ENCODE peak calls at places on chromosome 19, in nine cellular contexts. One of them, this sample, is unnamed.

GRCh38 chr19:33271246-33272021 is 30.9 kb downstream of the CEBPA start:
- DNase-seq in epithelial cell of esophagus: no peak
- DNase-seq in H9: no peak
- DNase-seq in stimulated activated CD4-positive, alpha-beta T cell treated with anti-CD3 and anti-CD28 coated beads, Interleukin-2, amount 100 ng/mL, for 48 hours: no peak
- DNase-seq in NCI-H1417 treated with DMSO at 0.1 percent for 48 hours: no peak
- DNase-seq in KG1: no peak
- DNase-seq in SK-MEL-5: no peak
- DNase-seq in nephron progenitor cell: no peak
- DNase-seq in activated T-helper 1 cell treated with Interleukin-2 at 50 U/mL for 16 hours: no peak
- DNase-seq in this sample: no peak

GRCh38 chr19:18439025-18439909 is 1.3 kb upstream of the ISYNA1 start:
- DNase-seq in H9: no peak
- DNase-seq in stimulated activated CD4-positive, alpha-beta T cell treated with anti-CD3 and anti-CD28 coated beads, Interleukin-2, amount 100 ng/mL, for 48 hours: no peak
- DNase-seq in SK-MEL-5: no peak
- DNase-seq in nephron progenitor cell: no peak
- DNase-seq in KG1: no peak
- DNase-seq in epithelial cell of esophagus: peak; percentile 80
- DNase-seq in NCI-H1417 treated with DMSO at 0.1 percent for 48 hours: no peak
- DNase-seq in activated T-helper 1 cell treated with Interleukin-2 at 50 U/mL for 16 hours: no peak
- DNase-seq in this sample: peak; percentile 74

GRCh38 chr19:33717878-33718277 is 78.8 kb upstream of the KCTD15 start:
- DNase-seq in activated T-helper 1 cell treated with Interleukin-2 at 50 U/mL for 16 hours: no peak
- DNase-seq in stimulated activated CD4-positive, alpha-beta T cell treated with anti-CD3 and anti-CD28 coated beads, Interleukin-2, amount 100 ng/mL, for 48 hours: no peak
- DNase-seq in nephron progenitor cell: no peak
- DNase-seq in epithelial cell of esophagus: no peak
- DNase-seq in NCI-H1417 treated with DMSO at 0.1 percent for 48 hours: no peak
- DNase-seq in KG1: no peak
- DNase-seq in H9: no peak
- DNase-seq in SK-MEL-5: no peak
- DNase-seq in this sample: no peak

GRCh38 chr19:13143135-13143534 is 7.0 kb downstream of the STX10 start:
- DNase-seq in epithelial cell of esophagus: no peak
- DNase-seq in KG1: no peak
- DNase-seq in NCI-H1417 treated with DMSO at 0.1 percent for 48 hours: no peak
- DNase-seq in activated T-helper 1 cell treated with Interleukin-2 at 50 U/mL for 16 hours: no peak
- DNase-seq in H9: no peak
- DNase-seq in stimulated activated CD4-positive, alpha-beta T cell treated with anti-CD3 and anti-CD28 coated beads, Interleukin-2, amount 100 ng/mL, for 48 hours: no peak
- DNase-seq in SK-MEL-5: no peak
- DNase-seq in nephron progenitor cell: no peak
- DNase-seq in this sample: no peak

GRCh38 chr19:28468701-28469459 is 744.1 kb downstream of the UQCRFS1 start:
- DNase-seq in H9: peak; percentile 73
- DNase-seq in nephron progenitor cell: peak; percentile 40
- DNase-seq in NCI-H1417 treated with DMSO at 0.1 percent for 48 hours: no peak
- DNase-seq in KG1: no peak
- DNase-seq in activated T-helper 1 cell treated with Interleukin-2 at 50 U/mL for 16 hours: no peak
- DNase-seq in stimulated activated CD4-positive, alpha-beta T cell treated with anti-CD3 and anti-CD28 coated beads, Interleukin-2, amount 100 ng/mL, for 48 hours: no peak
- DNase-seq in SK-MEL-5: peak; percentile 15
- DNase-seq in epithelial cell of esophagus: peak; percentile 4
- DNase-seq in this sample: peak; percentile 47

GRCh38 chr19:42360787-42361544 is 29.1 kb downstream of the CNFN start:
- DNase-seq in nephron progenitor cell: peak; percentile 29
- DNase-seq in KG1: no peak
- DNase-seq in activated T-helper 1 cell treated with Interleukin-2 at 50 U/mL for 16 hours: no peak
- DNase-seq in H9: peak; percentile 85
- DNase-seq in NCI-H1417 treated with DMSO at 0.1 percent for 48 hours: no peak
- DNase-seq in SK-MEL-5: no peak
- DNase-seq in stimulated activated CD4-positive, alpha-beta T cell treated with anti-CD3 and anti-CD28 coated beads, Interleukin-2, amount 100 ng/mL, for 48 hours: no peak
- DNase-seq in epithelial cell of esophagus: no peak
- DNase-seq in this sample: no peak

GRCh38 chr19:46945668-46946067 is 74.0 kb upstream of the NPAS1 start:
- DNase-seq in nephron progenitor cell: no peak
- DNase-seq in NCI-H1417 treated with DMSO at 0.1 percent for 48 hours: no peak
- DNase-seq in stimulated activated CD4-positive, alpha-beta T cell treated with anti-CD3 and anti-CD28 coated beads, Interleukin-2, amount 100 ng/mL, for 48 hours: no peak
- DNase-seq in activated T-helper 1 cell treated with Interleukin-2 at 50 U/mL for 16 hours: no peak
- DNase-seq in epithelial cell of esophagus: no peak
- DNase-seq in SK-MEL-5: no peak
- DNase-seq in H9: no peak
- DNase-seq in KG1: no peak
- DNase-seq in this sample: no peak

GRCh38 chr19:16078759-16079707 is 2.7 kb downstream of the TPM4 start:
- DNase-seq in activated T-helper 1 cell treated with Interleukin-2 at 50 U/mL for 16 hours: peak; percentile 45
- DNase-seq in H9: no peak
- DNase-seq in NCI-H1417 treated with DMSO at 0.1 percent for 48 hours: no peak
- DNase-seq in epithelial cell of esophagus: peak; percentile 94
- DNase-seq in nephron progenitor cell: no peak
- DNase-seq in stimulated activated CD4-positive, alpha-beta T cell treated with anti-CD3 and anti-CD28 coated beads, Interleukin-2, amount 100 ng/mL, for 48 hours: peak; percentile 50
- DNase-seq in KG1: peak; percentile 81
- DNase-seq in SK-MEL-5: peak; percentile 92
- DNase-seq in this sample: peak; percentile 58

GRCh38 chr19:3665681-3666544 is 34.4 kb downstream of the PIP5K1C start:
- DNase-seq in stimulated activated CD4-positive, alpha-beta T cell treated with anti-CD3 and anti-CD28 coated beads, Interleukin-2, amount 100 ng/mL, for 48 hours: peak; percentile 73
- DNase-seq in KG1: peak; percentile 3
- DNase-seq in SK-MEL-5: peak; percentile 21
- DNase-seq in nephron progenitor cell: peak; percentile 87
- DNase-seq in activated T-helper 1 cell treated with Interleukin-2 at 50 U/mL for 16 hours: peak; percentile 63
- DNase-seq in H9: peak; percentile 70
- DNase-seq in NCI-H1417 treated with DMSO at 0.1 percent for 48 hours: no peak
- DNase-seq in epithelial cell of esophagus: peak; percentile 30
- DNase-seq in this sample: peak; percentile 48

GRCh38 chr19:51477343-51477742 is 996 bp upstream of the CEACAM18 start:
- DNase-seq in KG1: no peak
- DNase-seq in stimulated activated CD4-positive, alpha-beta T cell treated with anti-CD3 and anti-CD28 coated beads, Interleukin-2, amount 100 ng/mL, for 48 hours: no peak
- DNase-seq in nephron progenitor cell: no peak
- DNase-seq in epithelial cell of esophagus: no peak
- DNase-seq in NCI-H1417 treated with DMSO at 0.1 percent for 48 hours: no peak
- DNase-seq in SK-MEL-5: no peak
- DNase-seq in activated T-helper 1 cell treated with Interleukin-2 at 50 U/mL for 16 hours: no peak
- DNase-seq in H9: no peak
- DNase-seq in this sample: no peak

GRCh38 chr19:16608290-16608704 is 19.7 kb downstream of the MED26 start:
- DNase-seq in nephron progenitor cell: no peak
- DNase-seq in stimulated activated CD4-positive, alpha-beta T cell treated with anti-CD3 and anti-CD28 coated beads, Interleukin-2, amount 100 ng/mL, for 48 hours: no peak
- DNase-seq in SK-MEL-5: no peak
- DNase-seq in H9: no peak
- DNase-seq in KG1: no peak
- DNase-seq in epithelial cell of esophagus: peak; percentile 66
- DNase-seq in NCI-H1417 treated with DMSO at 0.1 percent for 48 hours: no peak
- DNase-seq in activated T-helper 1 cell treated with Interleukin-2 at 50 U/mL for 16 hours: no peak
- DNase-seq in this sample: peak; percentile 61

GRCh38 chr19:4327877-4328242 is 10.8 kb downstream of the STAP2 start:
- DNase-seq in SK-MEL-5: no peak
- DNase-seq in NCI-H1417 treated with DMSO at 0.1 percent for 48 hours: no peak
- DNase-seq in nephron progenitor cell: no peak
- DNase-seq in activated T-helper 1 cell treated with Interleukin-2 at 50 U/mL for 16 hours: no peak
- DNase-seq in KG1: no peak
- DNase-seq in H9: no peak
- DNase-seq in epithelial cell of esophagus: no peak
- DNase-seq in stimulated activated CD4-positive, alpha-beta T cell treated with anti-CD3 and anti-CD28 coated beads, Interleukin-2, amount 100 ng/mL, for 48 hours: no peak
- DNase-seq in this sample: no peak

GRCh38 chr19:47072323-47072722 is 23.9 kb upstream of the TMEM160 start:
- DNase-seq in activated T-helper 1 cell treated with Interleukin-2 at 50 U/mL for 16 hours: no peak
- DNase-seq in H9: no peak
- DNase-seq in KG1: no peak
- DNase-seq in epithelial cell of esophagus: no peak
- DNase-seq in NCI-H1417 treated with DMSO at 0.1 percent for 48 hours: no peak
- DNase-seq in stimulated activated CD4-positive, alpha-beta T cell treated with anti-CD3 and anti-CD28 coated beads, Interleukin-2, amount 100 ng/mL, for 48 hours: no peak
- DNase-seq in SK-MEL-5: no peak
- DNase-seq in nephron progenitor cell: no peak
- DNase-seq in this sample: no peak

GRCh38 chr19:3607398-3608078 is 863 bp upstream of the TBXA2R start:
- DNase-seq in NCI-H1417 treated with DMSO at 0.1 percent for 48 hours: no peak
- DNase-seq in KG1: no peak
- DNase-seq in activated T-helper 1 cell treated with Interleukin-2 at 50 U/mL for 16 hours: no peak
- DNase-seq in H9: peak; percentile 86
- DNase-seq in SK-MEL-5: no peak
- DNase-seq in stimulated activated CD4-positive, alpha-beta T cell treated with anti-CD3 and anti-CD28 coated beads, Interleukin-2, amount 100 ng/mL, for 48 hours: no peak
- DNase-seq in nephron progenitor cell: no peak
- DNase-seq in epithelial cell of esophagus: no peak
- DNase-seq in this sample: no peak

GRCh38 chr19:50607874-50608785 is 31.6 kb downstream of the SYT3 start:
- DNase-seq in stimulated activated CD4-positive, alpha-beta T cell treated with anti-CD3 and anti-CD28 coated beads, Interleukin-2, amount 100 ng/mL, for 48 hours: peak; percentile 74
- DNase-seq in NCI-H1417 treated with DMSO at 0.1 percent for 48 hours: no peak
- DNase-seq in SK-MEL-5: peak; percentile 97
- DNase-seq in epithelial cell of esophagus: peak; percentile 10
- DNase-seq in activated T-helper 1 cell treated with Interleukin-2 at 50 U/mL for 16 hours: peak; percentile 15
- DNase-seq in H9: peak; percentile 100
- DNase-seq in nephron progenitor cell: peak; percentile 95
- DNase-seq in KG1: peak; percentile 4
- DNase-seq in this sample: peak; percentile 71

GRCh38 chr19:33641261-33641660 is 19.5 kb downstream of the CHST8 start:
- DNase-seq in KG1: no peak
- DNase-seq in stimulated activated CD4-positive, alpha-beta T cell treated with anti-CD3 and anti-CD28 coated beads, Interleukin-2, amount 100 ng/mL, for 48 hours: no peak
- DNase-seq in activated T-helper 1 cell treated with Interleukin-2 at 50 U/mL for 16 hours: no peak
- DNase-seq in NCI-H1417 treated with DMSO at 0.1 percent for 48 hours: no peak
- DNase-seq in epithelial cell of esophagus: no peak
- DNase-seq in nephron progenitor cell: no peak
- DNase-seq in H9: no peak
- DNase-seq in SK-MEL-5: no peak
- DNase-seq in this sample: no peak

GRCh38 chr19:48608798-48609263 is 2.3 kb downstream of the SPACA4 start:
- DNase-seq in nephron progenitor cell: no peak
- DNase-seq in KG1: peak; percentile 49
- DNase-seq in NCI-H1417 treated with DMSO at 0.1 percent for 48 hours: no peak
- DNase-seq in stimulated activated CD4-positive, alpha-beta T cell treated with anti-CD3 and anti-CD28 coated beads, Interleukin-2, amount 100 ng/mL, for 48 hours: no peak
- DNase-seq in SK-MEL-5: peak; percentile 72
- DNase-seq in H9: peak; percentile 81
- DNase-seq in epithelial cell of esophagus: peak; percentile 67
- DNase-seq in activated T-helper 1 cell treated with Interleukin-2 at 50 U/mL for 16 hours: no peak
- DNase-seq in this sample: no peak

GRCh38 chr19:3409346-3410064 is 43.1 kb downstream of the NFIC start:
- DNase-seq in activated T-helper 1 cell treated with Interleukin-2 at 50 U/mL for 16 hours: no peak
- DNase-seq in stimulated activated CD4-positive, alpha-beta T cell treated with anti-CD3 and anti-CD28 coated beads, Interleukin-2, amount 100 ng/mL, for 48 hours: no peak
- DNase-seq in KG1: no peak
- DNase-seq in nephron progenitor cell: no peak
- DNase-seq in epithelial cell of esophagus: no peak
- DNase-seq in SK-MEL-5: no peak
- DNase-seq in NCI-H1417 treated with DMSO at 0.1 percent for 48 hours: no peak
- DNase-seq in H9: no peak
- DNase-seq in this sample: peak; percentile 53

GRCh38 chr19:991174-991931 is 7.2 kb downstream of the WDR18 start:
- DNase-seq in nephron progenitor cell: peak; percentile 69
- DNase-seq in activated T-helper 1 cell treated with Interleukin-2 at 50 U/mL for 16 hours: peak; percentile 36
- DNase-seq in SK-MEL-5: peak; percentile 32
- DNase-seq in H9: peak; percentile 87
- DNase-seq in NCI-H1417 treated with DMSO at 0.1 percent for 48 hours: no peak
- DNase-seq in epithelial cell of esophagus: peak; percentile 74
- DNase-seq in stimulated activated CD4-positive, alpha-beta T cell treated with anti-CD3 and anti-CD28 coated beads, Interleukin-2, amount 100 ng/mL, for 48 hours: peak; percentile 59
- DNase-seq in KG1: no peak
- DNase-seq in this sample: no peak

GRCh38 chr19:16569609-16570320 is 2.5 kb downstream of the SLC35E1 start:
- DNase-seq in KG1: no peak
- DNase-seq in stimulated activated CD4-positive, alpha-beta T cell treated with anti-CD3 and anti-CD28 coated beads, Interleukin-2, amount 100 ng/mL, for 48 hours: no peak
- DNase-seq in SK-MEL-5: no peak
- DNase-seq in activated T-helper 1 cell treated with Interleukin-2 at 50 U/mL for 16 hours: no peak
- DNase-seq in epithelial cell of esophagus: peak; percentile 68
- DNase-seq in H9: no peak
- DNase-seq in NCI-H1417 treated with DMSO at 0.1 percent for 48 hours: no peak
- DNase-seq in nephron progenitor cell: no peak
- DNase-seq in this sample: peak; percentile 77

GRCh38 chr19:46614114-46614701 is 10.7 kb downstream of the PTGIR start:
- DNase-seq in nephron progenitor cell: peak; percentile 93
- DNase-seq in NCI-H1417 treated with DMSO at 0.1 percent for 48 hours: no peak
- DNase-seq in KG1: peak; percentile 45
- DNase-seq in H9: peak; percentile 89
- DNase-seq in epithelial cell of esophagus: peak; percentile 76
- DNase-seq in activated T-helper 1 cell treated with Interleukin-2 at 50 U/mL for 16 hours: peak; percentile 66
- DNase-seq in stimulated activated CD4-positive, alpha-beta T cell treated with anti-CD3 and anti-CD28 coated beads, Interleukin-2, amount 100 ng/mL, for 48 hours: peak; percentile 86
- DNase-seq in SK-MEL-5: peak; percentile 74
- DNase-seq in this sample: peak; percentile 91

GRCh38 chr19:4976412-4977298 is 7.7 kb downstream of the KDM4B start:
- DNase-seq in stimulated activated CD4-positive, alpha-beta T cell treated with anti-CD3 and anti-CD28 coated beads, Interleukin-2, amount 100 ng/mL, for 48 hours: no peak
- DNase-seq in epithelial cell of esophagus: peak; percentile 93
- DNase-seq in SK-MEL-5: peak; percentile 32
- DNase-seq in nephron progenitor cell: no peak
- DNase-seq in KG1: peak; percentile 49
- DNase-seq in activated T-helper 1 cell treated with Interleukin-2 at 50 U/mL for 16 hours: no peak
- DNase-seq in NCI-H1417 treated with DMSO at 0.1 percent for 48 hours: no peak
- DNase-seq in H9: peak; percentile 64
- DNase-seq in this sample: peak; percentile 46

GRCh38 chr19:11480081-11480926 is 542 bp downstream of the ELAVL3 start:
- DNase-seq in KG1: no peak
- DNase-seq in activated T-helper 1 cell treated with Interleukin-2 at 50 U/mL for 16 hours: no peak
- DNase-seq in epithelial cell of esophagus: no peak
- DNase-seq in nephron progenitor cell: no peak
- DNase-seq in stimulated activated CD4-positive, alpha-beta T cell treated with anti-CD3 and anti-CD28 coated beads, Interleukin-2, amount 100 ng/mL, for 48 hours: no peak
- DNase-seq in SK-MEL-5: no peak
- DNase-seq in H9: no peak
- DNase-seq in NCI-H1417 treated with DMSO at 0.1 percent for 48 hours: no peak
- DNase-seq in this sample: no peak

GRCh38 chr19:1655131-1655981 is 2.9 kb upstream of the TCF3 start:
- DNase-seq in H9: no peak
- DNase-seq in activated T-helper 1 cell treated with Interleukin-2 at 50 U/mL for 16 hours: no peak
- DNase-seq in SK-MEL-5: no peak
- DNase-seq in NCI-H1417 treated with DMSO at 0.1 percent for 48 hours: no peak
- DNase-seq in stimulated activated CD4-positive, alpha-beta T cell treated with anti-CD3 and anti-CD28 coated beads, Interleukin-2, amount 100 ng/mL, for 48 hours: no peak
- DNase-seq in epithelial cell of esophagus: no peak
- DNase-seq in KG1: no peak
- DNase-seq in nephron progenitor cell: no peak
- DNase-seq in this sample: no peak

GRCh38 chr19:1038995-1039645 is 787 bp upstream of the ABCA7 start:
- DNase-seq in activated T-helper 1 cell treated with Interleukin-2 at 50 U/mL for 16 hours: no peak
- DNase-seq in stimulated activated CD4-positive, alpha-beta T cell treated with anti-CD3 and anti-CD28 coated beads, Interleukin-2, amount 100 ng/mL, for 48 hours: no peak
- DNase-seq in SK-MEL-5: no peak
- DNase-seq in nephron progenitor cell: no peak
- DNase-seq in NCI-H1417 treated with DMSO at 0.1 percent for 48 hours: no peak
- DNase-seq in KG1: no peak
- DNase-seq in epithelial cell of esophagus: peak; percentile 21
- DNase-seq in H9: peak; percentile 43
- DNase-seq in this sample: no peak